ENCODE peak calls at places on chromosomes 7 and 10, in nine cellular contexts. One of them, this sample, is unnamed.

GRCh38 chr10:132547421-132547861 is 9.9 kb downstream of the INPP5A start:
- DNase-seq in testis: no peak
- DNase-seq in upper lobe of left lung: peak; percentile 79
- DNase-seq in suprapubic skin: peak; percentile 52
- DNase-seq in HL-60: no peak
- DNase-seq in Peyer's patch: peak; percentile 66
- DNase-seq in right atrium auricular region: no peak
- DNase-seq in adrenal gland: peak; percentile 24
- DNase-seq in PC-3: no peak
- DNase-seq in this sample: peak; percentile 31

GRCh38 chr10:100019824-100020160 is 10.0 kb upstream of the DNMBP start:
- DNase-seq in adrenal gland: no peak
- DNase-seq in PC-3: peak; percentile 46
- DNase-seq in HL-60: no peak
- DNase-seq in upper lobe of left lung: no peak
- DNase-seq in Peyer's patch: no peak
- DNase-seq in right atrium auricular region: no peak
- DNase-seq in testis: no peak
- DNase-seq in suprapubic skin: no peak
- DNase-seq in this sample: no peak

GRCh38 chr10:109974509-109975191 is 33.1 kb upstream of the ADD3 start:
- DNase-seq in testis: no peak
- DNase-seq in right atrium auricular region: no peak
- DNase-seq in PC-3: no peak
- DNase-seq in upper lobe of left lung: no peak
- DNase-seq in suprapubic skin: no peak
- DNase-seq in Peyer's patch: no peak
- DNase-seq in adrenal gland: no peak
- DNase-seq in HL-60: no peak
- DNase-seq in this sample: no peak

GRCh38 chr7:46152671-46153070 is 231.6 kb upstream of the IGFBP3 start:
- DNase-seq in HL-60: no peak
- DNase-seq in testis: no peak
- DNase-seq in upper lobe of left lung: no peak
- DNase-seq in right atrium auricular region: no peak
- DNase-seq in Peyer's patch: no peak
- DNase-seq in adrenal gland: no peak
- DNase-seq in suprapubic skin: no peak
- DNase-seq in PC-3: no peak
- DNase-seq in this sample: no peak

GRCh38 chr10:124010563-124011131 is 82.8 kb downstream of the CHST15 start:
- DNase-seq in suprapubic skin: no peak
- DNase-seq in adrenal gland: no peak
- DNase-seq in PC-3: no peak
- DNase-seq in upper lobe of left lung: peak; percentile 73
- DNase-seq in testis: peak; percentile 85
- DNase-seq in Peyer's patch: no peak
- DNase-seq in HL-60: no peak
- DNase-seq in right atrium auricular region: no peak
- DNase-seq in this sample: no peak

GRCh38 chr10:17644485-17644964 is 574 bp downstream of the STAM start:
- DNase-seq in suprapubic skin: no peak
- DNase-seq in HL-60: no peak
- DNase-seq in testis: peak; percentile 32
- DNase-seq in right atrium auricular region: no peak
- DNase-seq in upper lobe of left lung: no peak
- DNase-seq in adrenal gland: no peak
- DNase-seq in PC-3: no peak
- DNase-seq in Peyer's patch: no peak
- DNase-seq in this sample: no peak

GRCh38 chr7:23662124-23662982 is 17.6 kb upstream of the FAM221A start:
- DNase-seq in testis: no peak
- DNase-seq in HL-60: no peak
- DNase-seq in right atrium auricular region: no peak
- DNase-seq in suprapubic skin: no peak
- DNase-seq in adrenal gland: no peak
- DNase-seq in PC-3: no peak
- DNase-seq in Peyer's patch: no peak
- DNase-seq in upper lobe of left lung: no peak
- DNase-seq in this sample: no peak

GRCh38 chr7:31935115-31935514 is 135.1 kb downstream of the PDE1C start:
- DNase-seq in testis: no peak
- DNase-seq in right atrium auricular region: no peak
- DNase-seq in upper lobe of left lung: no peak
- DNase-seq in HL-60: no peak
- DNase-seq in adrenal gland: no peak
- DNase-seq in suprapubic skin: no peak
- DNase-seq in PC-3: peak; percentile 81
- DNase-seq in Peyer's patch: no peak
- DNase-seq in this sample: no peak

GRCh38 chr10:35594115-35594849 is 10.9 kb upstream of the GJD4 start:
- DNase-seq in HL-60: no peak
- DNase-seq in upper lobe of left lung: no peak
- DNase-seq in PC-3: no peak
- DNase-seq in right atrium auricular region: no peak
- DNase-seq in testis: no peak
- DNase-seq in suprapubic skin: no peak
- DNase-seq in Peyer's patch: no peak
- DNase-seq in adrenal gland: no peak
- DNase-seq in this sample: no peak

GRCh38 chr7:74015670-74016069 is 12.3 kb upstream of the ELN start:
- DNase-seq in suprapubic skin: no peak
- DNase-seq in adrenal gland: no peak
- DNase-seq in upper lobe of left lung: no peak
- DNase-seq in Peyer's patch: no peak
- DNase-seq in right atrium auricular region: no peak
- DNase-seq in HL-60: no peak
- DNase-seq in testis: no peak
- DNase-seq in PC-3: peak; percentile 60
- DNase-seq in this sample: no peak

GRCh38 chr7:37493810-37494209 is 45.1 kb upstream of the ELMO1 start:
- DNase-seq in adrenal gland: no peak
- DNase-seq in upper lobe of left lung: peak; percentile 34
- DNase-seq in right atrium auricular region: no peak
- DNase-seq in Peyer's patch: no peak
- DNase-seq in HL-60: no peak
- DNase-seq in suprapubic skin: no peak
- DNase-seq in testis: peak; percentile 56
- DNase-seq in PC-3: no peak
- DNase-seq in this sample: no peak

GRCh38 chr7:15751191-15751701 is 64.8 kb upstream of the MEOX2 start:
- DNase-seq in upper lobe of left lung: no peak
- DNase-seq in HL-60: no peak
- DNase-seq in testis: no peak
- DNase-seq in adrenal gland: no peak
- DNase-seq in suprapubic skin: no peak
- DNase-seq in right atrium auricular region: no peak
- DNase-seq in PC-3: no peak
- DNase-seq in Peyer's patch: no peak
- DNase-seq in this sample: no peak

GRCh38 chr10:11655839-11656238 is 44.4 kb upstream of the USP6NL start:
- DNase-seq in right atrium auricular region: no peak
- DNase-seq in Peyer's patch: no peak
- DNase-seq in suprapubic skin: no peak
- DNase-seq in PC-3: no peak
- DNase-seq in HL-60: no peak
- DNase-seq in upper lobe of left lung: no peak
- DNase-seq in adrenal gland: no peak
- DNase-seq in testis: no peak
- DNase-seq in this sample: no peak

GRCh38 chr10:62618576-62619408 is 185.7 kb upstream of the ADO start:
- DNase-seq in PC-3: peak; percentile 99
- DNase-seq in Peyer's patch: no peak
- DNase-seq in suprapubic skin: no peak
- DNase-seq in testis: no peak
- DNase-seq in right atrium auricular region: no peak
- DNase-seq in HL-60: peak; percentile 86
- DNase-seq in upper lobe of left lung: no peak
- DNase-seq in adrenal gland: peak; percentile 53
- DNase-seq in this sample: no peak

GRCh38 chr10:73206385-73206784 is 38.5 kb downstream of the FAM149B1 start:
- DNase-seq in HL-60: no peak
- DNase-seq in suprapubic skin: no peak
- DNase-seq in upper lobe of left lung: no peak
- DNase-seq in PC-3: no peak
- DNase-seq in Peyer's patch: no peak
- DNase-seq in testis: no peak
- DNase-seq in right atrium auricular region: no peak
- DNase-seq in adrenal gland: no peak
- DNase-seq in this sample: no peak

GRCh38 chr7:1673581-1674102 is 3.6 kb downstream of the ELFN1 start:
- DNase-seq in upper lobe of left lung: no peak
- DNase-seq in PC-3: no peak
- DNase-seq in adrenal gland: no peak
- DNase-seq in suprapubic skin: peak; percentile 54
- DNase-seq in right atrium auricular region: no peak
- DNase-seq in HL-60: no peak
- DNase-seq in testis: no peak
- DNase-seq in Peyer's patch: no peak
- DNase-seq in this sample: no peak

GRCh38 chr7:45187946-45188411 is 30.4 kb downstream of the RAMP3 start:
- DNase-seq in adrenal gland: peak; percentile 7
- DNase-seq in suprapubic skin: no peak
- DNase-seq in Peyer's patch: no peak
- DNase-seq in upper lobe of left lung: no peak
- DNase-seq in PC-3: no peak
- DNase-seq in HL-60: no peak
- DNase-seq in testis: no peak
- DNase-seq in right atrium auricular region: peak; percentile 49
- DNase-seq in this sample: no peak

GRCh38 chr10:89301721-89302445 is at the start of gene IFIT2:
- DNase-seq in Peyer's patch: peak; percentile 54
- DNase-seq in right atrium auricular region: no peak
- DNase-seq in suprapubic skin: no peak
- DNase-seq in testis: peak; percentile 28
- DNase-seq in HL-60: peak; percentile 56
- DNase-seq in adrenal gland: peak; percentile 51
- DNase-seq in PC-3: peak; percentile 71
- DNase-seq in upper lobe of left lung: no peak
- DNase-seq in this sample: peak; percentile 16

DNA sequence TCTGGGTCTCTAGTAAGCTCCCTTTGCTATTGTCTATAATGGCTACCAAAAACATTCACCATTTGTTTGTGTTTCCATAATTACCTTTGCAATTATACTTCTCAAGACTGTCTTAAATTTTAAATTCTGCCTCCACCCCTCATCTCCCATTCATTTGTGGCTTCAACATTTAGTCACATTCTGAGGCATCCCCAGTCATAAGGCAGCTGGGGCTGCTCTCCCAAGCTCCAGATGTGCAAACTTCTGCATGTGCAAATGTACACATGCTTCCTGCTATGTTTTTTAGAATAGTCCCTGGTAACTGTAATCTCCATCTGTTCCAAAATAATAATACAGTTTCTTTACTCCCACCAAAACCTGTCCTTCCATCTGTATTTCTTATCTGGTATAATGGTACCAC is 97.3 kb downstream of the CDK6 start:
- DNase-seq in upper lobe of left lung: no peak
- DNase-seq in suprapubic skin: no peak
- DNase-seq in HL-60: no peak
- DNase-seq in adrenal gland: no peak
- DNase-seq in right atrium auricular region: no peak
- DNase-seq in PC-3: no peak
- DNase-seq in testis: no peak
- DNase-seq in Peyer's patch: no peak
- DNase-seq in this sample: no peak
- H3K27ac ChIP-seq in upper lobe of left lung: no peak overlapping the region
- H3K27ac ChIP-seq in suprapubic skin: no peak overlapping the region
- H3K27ac ChIP-seq in HL-60: no peak overlapping the region
- H3K27ac ChIP-seq in adrenal gland: no peak overlapping the region
- H3K27ac ChIP-seq in right atrium auricular region: no peak overlapping the region
- H3K27ac ChIP-seq in PC-3: no peak overlapping the region
- H3K27ac ChIP-seq in testis: no peak overlapping the region
- H3K27ac ChIP-seq in Peyer's patch: no peak overlapping the region
- H3K27ac ChIP-seq in this sample: no peak overlapping the region

GRCh38 chr10:29947701-29948060 is 111.7 kb downstream of the JCAD start:
- DNase-seq in right atrium auricular region: no peak
- DNase-seq in suprapubic skin: no peak
- DNase-seq in adrenal gland: no peak
- DNase-seq in testis: no peak
- DNase-seq in Peyer's patch: no peak
- DNase-seq in HL-60: no peak
- DNase-seq in upper lobe of left lung: no peak
- DNase-seq in PC-3: peak; percentile 19
- DNase-seq in this sample: no peak
- TF ChIP-seq CTCF in right atrium auricular region: no peak
- TF ChIP-seq CTCF in suprapubic skin: no peak
- TF ChIP-seq CTCF in adrenal gland: no peak
- TF ChIP-seq CTCF in testis: no peak
- TF ChIP-seq CTCF in Peyer's patch: no peak
- TF ChIP-seq CTCF in HL-60: no peak
- TF ChIP-seq CTCF in upper lobe of left lung: no peak
- TF ChIP-seq CTCF in PC-3: peak; percentile 15
- TF ChIP-seq CTCF in this sample: no peak

DNA sequence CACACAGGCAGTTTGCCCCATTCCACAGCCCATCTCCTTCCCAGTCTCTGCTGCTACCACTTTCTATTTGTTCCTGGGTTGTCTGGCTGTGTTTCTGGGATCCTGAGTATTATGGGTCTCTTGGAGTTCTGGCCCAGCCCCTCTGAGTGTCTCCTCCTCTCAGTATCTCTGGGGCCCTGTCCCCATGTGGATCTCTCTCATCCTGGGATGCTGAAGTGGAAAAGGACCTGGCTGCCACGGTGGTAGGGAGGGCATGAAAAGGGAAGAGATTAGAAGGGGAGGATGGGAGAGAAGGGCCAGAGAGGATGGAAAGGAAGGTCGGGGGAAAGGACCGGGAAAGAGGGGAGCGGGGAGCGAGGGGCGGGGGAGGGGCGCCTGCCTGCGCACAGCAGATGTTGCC is 54.5 kb upstream of the LBX1 start:
- DNase-seq in PC-3: no peak
- DNase-seq in right atrium auricular region: no peak
- DNase-seq in HL-60: no peak
- DNase-seq in Peyer's patch: no peak
- DNase-seq in adrenal gland: no peak
- DNase-seq in upper lobe of left lung: no peak
- DNase-seq in suprapubic skin: no peak
- DNase-seq in testis: no peak
- DNase-seq in this sample: no peak
- H3K27me3 ChIP-seq in PC-3: no peaks in the 10 kb centered on the region
- H3K27me3 ChIP-seq in right atrium auricular region: peaks cover 3% of the 10 kb centered on the region
- H3K27me3 ChIP-seq in HL-60: peaks cover 47% of the 10 kb centered on the region
- H3K27me3 ChIP-seq in Peyer's patch: no peaks in the 10 kb centered on the region
- H3K27me3 ChIP-seq in adrenal gland: peaks cover 37% of the 10 kb centered on the region
- H3K27me3 ChIP-seq in upper lobe of left lung: no peaks in the 10 kb centered on the region
- H3K27me3 ChIP-seq in suprapubic skin: peaks cover 71% of the 10 kb centered on the region
- H3K27me3 ChIP-seq in testis: no peaks in the 10 kb centered on the region
- H3K27me3 ChIP-seq in this sample: peaks cover 71% of the 10 kb centered on the region

DNA sequence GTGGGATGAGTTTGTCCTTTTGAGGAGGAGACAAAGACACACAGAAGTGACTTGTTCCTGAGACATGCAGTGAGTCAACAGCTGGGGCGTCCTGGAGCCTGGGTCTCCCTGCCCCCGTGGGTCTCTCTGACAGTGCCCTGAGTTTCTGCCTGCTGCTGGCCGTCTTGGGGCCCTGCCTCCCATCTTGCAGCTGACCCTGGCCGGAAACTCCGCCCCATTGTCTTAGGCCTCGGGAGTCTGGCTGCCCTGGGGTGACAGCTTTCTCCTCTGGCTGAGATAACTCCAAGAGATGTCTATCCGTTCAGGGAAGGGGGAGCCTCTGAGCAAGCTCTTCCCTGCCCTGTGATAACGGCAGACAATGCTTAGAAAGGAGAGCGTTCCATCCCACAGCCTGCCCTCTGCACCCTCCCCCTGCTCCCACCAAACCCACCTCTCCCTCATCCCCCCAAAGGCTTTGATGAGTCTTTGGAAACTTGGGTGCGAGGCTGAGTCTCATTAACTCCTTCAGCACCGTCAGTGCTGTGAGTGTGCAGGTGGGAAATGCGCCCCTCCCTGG is 69.5 kb upstream of the PODXL start:
- DNase-seq in suprapubic skin: no peak
- DNase-seq in HL-60: no peak
- DNase-seq in Peyer's patch: no peak
- DNase-seq in testis: no peak
- DNase-seq in upper lobe of left lung: no peak
- DNase-seq in right atrium auricular region: peak; percentile 72
- DNase-seq in adrenal gland: peak; percentile 39
- DNase-seq in PC-3: peak; percentile 93
- DNase-seq in this sample: no peak
- H3K27ac ChIP-seq in suprapubic skin: no peak overlapping the region
- H3K27ac ChIP-seq in HL-60: no peak overlapping the region
- H3K27ac ChIP-seq in Peyer's patch: no peak overlapping the region
- H3K27ac ChIP-seq in testis: no peak overlapping the region
- H3K27ac ChIP-seq in upper lobe of left lung: peak overlapping the region; percentile 76
- H3K27ac ChIP-seq in right atrium auricular region: peak overlapping the region; percentile 57
- H3K27ac ChIP-seq in adrenal gland: no peak overlapping the region
- H3K27ac ChIP-seq in PC-3: peak overlapping the region; percentile 86
- H3K27ac ChIP-seq in this sample: no peak overlapping the region

This sample was measured in CD4-positive, alpha-beta T cell.